ENCODE peak calls at places on chromosomes 11 and 22, in five cellular contexts. W is brain microvascular endothelial cell, B is A549, Y is sigmoid colon, H is cardiac fibroblast. M is an unnamed sample.

GRCh38 chr11:115168229-115168671 is 336.0 kb downstream of the CADM1 start:
- DNase-seq in W (no peak), B (no peak), Y (no peak), H (no peak), M (no peak)

GRCh38 chr11:82533628-82534353 is 199.9 kb downstream of the FAM181B start:
- DNase-seq in W (no peak), B (no peak), Y (no peak), H (no peak), M (no peak)

GRCh38 chr22:36765943-36766450 is 9.9 kb downstream of the IFT27 start:
- DNase-seq in W (no peak), B (no peak), Y (no peak), H (no peak), M (no peak)

GRCh38 chr11:120985718-120986569 is 38.0 kb upstream of the TBCEL start:
- DNase-seq in W (peak; percentile 9), B (peak; percentile 16), Y (peak; percentile 69), H (peak; percentile 32), M (peak; percentile 30)

GRCh38 chr22:49169074-49169744 is 658.5 kb downstream of the BRD1 start:
- DNase-seq in W (no peak), B (no peak), Y (no peak), H (no peak), M (no peak)

GRCh38 chr11:32343325-32344008 is 91.9 kb downstream of the WT1 start:
- DNase-seq in W (no peak), B (no peak), Y (no peak), H (no peak), M (peak; percentile 9)

GRCh38 chr22:22959147-22959827 is 71.7 kb downstream of the IGLL5 start:
- DNase-seq in W (peak; percentile 76), B (peak; percentile 66), Y (peak; percentile 83), H (peak; percentile 82), M (peak; percentile 86)

GRCh38 chr11:56783448-56784041 is 35.0 kb upstream of the OR9G4 start:
- DNase-seq in W (peak; percentile 17), B (peak; percentile 79), Y (no peak), H (peak; percentile 80), M (peak; percentile 69)

GRCh38 chr22:37275134-37275533 is 7.2 kb upstream of the CYTH4 start:
- DNase-seq in W (no peak), B (no peak), Y (no peak), H (no peak), M (no peak)

GRCh38 chr11:96199563-96200025 is 143.4 kb downstream of the MAML2 start:
- DNase-seq in W (peak; percentile 91), B (no peak), Y (no peak), H (peak; percentile 99), M (no peak)

GRCh38 chr11:67056640-67057409 is at the start of gene RHOD:
- DNase-seq in W (no peak), B (no peak), Y (no peak), H (no peak), M (no peak)

GRCh38 chr11:21806982-21807749 is 385.7 kb upstream of the ANO5 start:
- DNase-seq in W (no peak), B (no peak), Y (no peak), H (peak; percentile 12), M (no peak)

GRCh38 chr11:47861762-47862161 is 13.6 kb upstream of the NUP160 start:
- DNase-seq in W (peak; percentile 51), B (peak; percentile 72), Y (no peak), H (peak; percentile 84), M (no peak)

GRCh38 chr11:117717485-117718314 is 79.3 kb downstream of the DSCAML1 start:
- DNase-seq in W (no peak), B (peak; percentile 85), Y (peak; percentile 51), H (no peak), M (no peak)

GRCh38 chr11:45021692-45022130 is 71.0 kb upstream of the TP53I11 start:
- DNase-seq in W (no peak), B (no peak), Y (peak; percentile 90), H (peak; percentile 58), M (no peak)
- TF ChIP-seq CTCF in W (no peak), B (no peak), Y (no peak), H (no peak), M (no peak)

GRCh38 chr11:127224276-127224675 is 223.7 kb upstream of the KIRREL3 start:
- DNase-seq in W (no peak), B (no peak), Y (no peak), H (no peak), M (no peak)

GRCh38 chr11:127223026-127223425 is 222.5 kb upstream of the KIRREL3 start:
- DNase-seq in W (no peak), B (no peak), Y (no peak), H (no peak), M (no peak)

GRCh38 chr11:127217941-127218615 is 217.5 kb upstream of the KIRREL3 start:
- DNase-seq in W (no peak), B (no peak), Y (no peak), H (peak; percentile 0), M (no peak)

GRCh38 chr11:127223633-127224032 is 223.1 kb upstream of the KIRREL3 start:
- DNase-seq in W (no peak), B (no peak), Y (no peak), H (no peak), M (no peak)

GRCh38 chr11:127219704-127220103 is 219.1 kb upstream of the KIRREL3 start:
- DNase-seq in W (no peak), B (no peak), Y (no peak), H (no peak), M (no peak)
- H3K4me3 ChIP-seq in W (no peak overlapping the region), B (no peak overlapping the region), Y (no peak overlapping the region), H (no peak overlapping the region), M (no peak overlapping the region)

DNA sequence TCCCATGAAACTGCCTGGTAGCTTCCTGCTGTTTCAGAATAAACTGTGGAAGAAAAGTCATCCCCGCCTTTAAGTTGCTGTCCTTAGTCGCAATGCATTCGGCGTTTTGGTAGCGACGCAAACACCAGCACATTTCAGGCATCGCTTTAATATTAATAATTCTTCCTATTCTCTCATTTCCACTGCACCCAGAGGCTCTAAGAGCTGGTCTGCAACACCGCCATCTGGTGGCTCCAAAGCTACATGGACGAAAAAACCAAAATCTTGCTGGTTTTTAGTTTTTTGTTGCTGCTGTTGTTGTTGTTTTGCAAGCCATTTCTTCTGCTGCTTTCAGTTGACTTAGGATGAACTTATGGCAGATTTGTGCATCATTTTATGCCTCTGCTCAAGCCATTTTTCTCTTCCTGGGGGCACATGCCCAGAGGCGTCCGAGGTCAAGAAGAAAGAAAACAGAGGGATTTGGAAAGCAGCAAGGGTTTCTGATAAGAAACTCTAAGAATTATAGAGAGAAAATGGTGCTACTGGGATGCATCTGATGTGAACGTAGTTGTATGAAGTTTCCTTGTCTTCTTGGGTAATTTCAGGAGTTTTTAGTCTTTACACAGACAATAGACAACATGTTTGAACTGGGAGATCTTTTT is 345.4 kb upstream of the KIRREL3 start:
- DNase-seq in W (peak; percentile 15), B (peak; percentile 24), Y (no peak), H (peak; percentile 41), M (peak; percentile 34)
- TF ChIP-seq CTCF in W (peak; percentile 88), B (peak; percentile 52), Y (peak; percentile 55), H (peak; percentile 67), M (peak; percentile 68)

DNA sequence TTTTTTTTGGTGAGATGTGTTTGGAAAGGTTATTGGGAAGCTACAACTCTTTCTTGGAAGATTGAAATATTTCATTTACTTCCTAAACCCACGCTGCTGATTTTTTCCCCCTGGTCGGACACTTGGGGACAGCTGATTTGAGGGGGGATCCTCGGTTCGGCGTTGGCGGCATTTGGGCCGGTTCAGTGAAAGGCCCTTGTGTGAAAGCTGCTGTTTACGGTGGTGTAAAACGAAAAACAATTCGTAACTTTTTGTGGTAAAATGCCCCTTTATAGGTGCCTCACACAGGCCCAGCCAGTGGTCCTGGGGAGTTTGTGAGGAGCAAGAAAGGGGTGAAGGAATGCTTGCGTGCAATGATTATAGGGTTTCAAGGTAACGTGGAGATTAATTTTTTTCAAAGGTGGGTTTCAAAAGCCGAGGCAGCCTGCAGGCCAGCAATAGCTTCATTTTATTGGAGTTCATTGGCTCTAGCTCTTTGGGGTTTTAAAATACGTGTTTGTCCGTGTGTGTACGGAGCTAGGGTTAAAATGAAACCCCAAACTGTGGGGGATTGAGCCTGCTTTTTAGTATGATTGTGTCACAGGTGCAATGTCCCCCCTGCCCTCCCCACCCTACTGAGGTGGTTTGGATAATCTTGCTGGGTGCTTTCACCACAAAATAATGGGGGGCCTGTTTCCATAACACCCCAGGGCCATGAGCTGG is 77.2 kb upstream of the PPARA start:
- DNase-seq in W (no peak), B (no peak), Y (peak; percentile 55), H (peak; percentile 14), M (no peak)
- H3K4me3 ChIP-seq in W (peak overlapping the region; percentile 89), B (peak overlapping the region; percentile 73), Y (peak overlapping the region; percentile 74), H (peak overlapping the region; percentile 72), M (peak overlapping the region; percentile 72)

DNA sequence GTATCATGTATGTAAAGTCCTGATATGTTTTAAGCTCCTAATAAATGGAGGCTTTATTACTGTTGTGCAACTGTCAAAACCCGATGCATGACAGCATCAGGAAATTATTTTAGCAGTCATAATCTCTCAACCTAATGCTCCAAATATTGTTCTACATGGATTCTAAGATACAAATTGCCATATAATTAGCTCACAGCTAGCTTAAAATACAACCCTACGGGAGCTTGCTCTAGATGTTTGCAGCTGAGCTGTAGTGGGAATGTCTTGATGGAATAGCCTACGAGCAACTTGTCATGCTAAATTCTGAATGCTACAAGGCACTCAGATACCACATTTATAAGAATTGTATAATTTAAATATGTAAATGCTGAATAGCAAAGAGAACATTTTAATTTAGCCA is 109.8 kb downstream of the STK33 start:
- DNase-seq in W (no peak), B (no peak), Y (no peak), H (no peak), M (no peak)
- TF ChIP-seq CTCF in W (no peak), B (no peak), Y (no peak), H (no peak), M (no peak)

GRCh38 chr11:134401825-134402809 is 9.9 kb downstream of the B3GAT1 start:
- DNase-seq in W (no peak), B (no peak), Y (no peak), H (no peak), M (no peak)
- H3K4me3 ChIP-seq in W (no peak overlapping the region), B (no peak overlapping the region), Y (no peak overlapping the region), H (no peak overlapping the region), M (no peak overlapping the region)

GRCh38 chr11:1051356-1052132 is 15.0 kb upstream of the MUC6 start:
- DNase-seq in W (no peak), B (no peak), Y (peak; percentile 42), H (no peak), M (no peak)

GRCh38 chr11:1052133-1053011 is 15.9 kb upstream of the MUC6 start:
- DNase-seq in W (no peak), B (no peak), Y (peak; percentile 53), H (no peak), M (no peak)

GRCh38 chr11:1049911-1050580 is 13.5 kb upstream of the MUC6 start:
- DNase-seq in W (no peak), B (no peak), Y (peak; percentile 61), H (no peak), M (no peak)

GRCh38 chr11:1049431-1049891 is 12.9 kb upstream of the MUC6 start:
- DNase-seq in W (no peak), B (no peak), Y (peak; percentile 61), H (no peak), M (no peak)

GRCh38 chr11:1050581-1051355 is 14.2 kb upstream of the MUC6 start:
- DNase-seq in W (peak; percentile 23), B (peak; percentile 79), Y (peak; percentile 76), H (peak; percentile 57), M (peak; percentile 80)
- TF ChIP-seq CTCF in W (peak; percentile 94), B (peak; percentile 94), Y (peak; percentile 68), H (peak; percentile 94), M (peak; percentile 98)

GRCh38 chr11:123261345-123262106 is 66.5 kb upstream of the CLMP start:
- DNase-seq in W (peak; percentile 57), B (peak; percentile 73), Y (peak; percentile 91), H (peak; percentile 78), M (peak; percentile 74)
- H3K4me3 ChIP-seq in W (peak overlapping the region; percentile 37), B (peak overlapping the region; percentile 30), Y (no peak overlapping the region), H (peak overlapping the region; percentile 28), M (no peak overlapping the region)

GRCh38 chr11:26753738-26754504 is 32.1 kb upstream of the SLC5A12 start:
- DNase-seq in W (peak; percentile 76), B (peak; percentile 62), Y (peak; percentile 75), H (peak; percentile 89), M (peak; percentile 57)
- TF ChIP-seq CTCF in W (peak; percentile 79), B (peak; percentile 83), Y (peak; percentile 81), H (peak; percentile 64), M (peak; percentile 57)

M was measured in GM12865.